ENCODE peak calls at places on chromosomes 2 and 18, in eight cellular contexts. I, H, O, L, Y, G, X and B are unnamed samples.
A peak's percentile ranks its signal among the peaks of the same experiment; 100 is the strongest.

GRCh38 chr2:70070557-70071268 is 16.6 kb upstream of the PCBP1 start:
- DNase-seq in I (peak; percentile 74), H (peak; percentile 77), O (peak; percentile 91), L (peak; percentile 72), Y (peak; percentile 92), G (peak; percentile 91), X (peak; percentile 81), B (peak; percentile 34)

GRCh38 chr2:74789278-74789677 is 44.6 kb upstream of the HK2 start:
- DNase-seq in I (no peak), H (no peak), O (no peak), L (no peak), Y (no peak), G (no peak), X (no peak), B (no peak)

GRCh38 chr2:215635071-215635787 is 199.4 kb upstream of the FN1 start:
- DNase-seq in I (no peak), H (no peak), O (no peak), L (no peak), Y (no peak), G (peak; percentile 25), X (no peak), B (no peak)

GRCh38 chr18:74299746-74300145 is 8.0 kb upstream of the CYB5A start:
- DNase-seq in I (no peak), H (no peak), O (peak; percentile 47), L (no peak), Y (no peak), G (peak; percentile 63), X (no peak), B (no peak)

GRCh38 chr18:32040936-32041335 is 22.3 kb downstream of the RNF125 start:
- DNase-seq in I (no peak), H (no peak), O (no peak), L (no peak), Y (no peak), G (no peak), X (no peak), B (no peak)

GRCh38 chr18:55634545-55634944 is 46.6 kb upstream of the TCF4 start:
- DNase-seq in I (peak; percentile 66), H (no peak), O (peak; percentile 94), L (no peak), Y (peak; percentile 92), G (peak; percentile 89), X (no peak), B (peak; percentile 1)

GRCh38 chr18:33606621-33607020 is 28.6 kb downstream of the ASXL3 start:
- DNase-seq in I (no peak), H (no peak), O (no peak), L (no peak), Y (no peak), G (no peak), X (no peak), B (no peak)

GRCh38 chr2:128274218-128274617 is 44.5 kb downstream of the HS6ST1 start:
- DNase-seq in I (no peak), H (no peak), O (no peak), L (no peak), Y (no peak), G (no peak), X (no peak), B (no peak)

GRCh38 chr18:39494211-39494896 is 1928.8 kb upstream of the CELF4 start:
- DNase-seq in I (no peak), H (no peak), O (no peak), L (no peak), Y (no peak), G (no peak), X (no peak), B (no peak)

GRCh38 chr2:37506407-37507068 is 162.1 kb downstream of the QPCT start:
- DNase-seq in I (no peak), H (no peak), O (peak; percentile 14), L (no peak), Y (peak; percentile 59), G (peak; percentile 20), X (no peak), B (no peak)

GRCh38 chr2:88671786-88672427 is 19.6 kb upstream of the RPIA start:
- DNase-seq in I (no peak), H (peak; percentile 42), O (peak; percentile 69), L (no peak), Y (peak; percentile 71), G (peak; percentile 71), X (no peak), B (no peak)

GRCh38 chr2:215693269-215693998 is 257.6 kb upstream of the FN1 start:
- DNase-seq in I (peak; percentile 42), H (no peak), O (peak; percentile 87), L (no peak), Y (peak; percentile 94), G (peak; percentile 91), X (no peak), B (no peak)